ENCODE peak calls at places on chromosomes 13 and 19, in nine cellular contexts. V, T, X, A, D, E, S, W and J are unnamed samples.

GRCh38 chr19:48836089-48837017 is at the start of gene HSD17B14:
- DNase-seq in V (peak), T (peak), X (peak), A (no peak), D (no peak), E (no peak), S (no peak), W (peak), J (peak)

GRCh38 chr19:2540646-2541454 is 64.9 kb downstream of the GADD45B start:
- DNase-seq in V (peak), T (no peak), X (no peak), A (no peak), D (no peak), E (no peak), S (no peak), W (peak), J (peak)

GRCh38 chr13:29239653-29240525 is 355.6 kb downstream of the SLC7A1 start:
- DNase-seq in V (no peak), T (no peak), X (no peak), A (no peak), D (no peak), E (no peak), S (no peak), W (no peak), J (no peak)

GRCh38 chr19:45049073-45049736 is 10.4 kb downstream of the CLASRP start:
- DNase-seq in V (no peak), T (peak), X (no peak), A (no peak), D (no peak), E (no peak), S (no peak), W (no peak), J (no peak)

GRCh38 chr13:59531571-59532091 is 632.1 kb downstream of the DIAPH3 start:
- DNase-seq in V (peak), T (peak), X (peak), A (peak), D (no peak), E (peak), S (peak), W (peak), J (peak)

GRCh38 chr13:73599232-73600128 is 534.7 kb downstream of the KLF12 start:
- DNase-seq in V (no peak), T (no peak), X (peak), A (no peak), D (no peak), E (no peak), S (no peak), W (no peak), J (no peak)

GRCh38 chr13:113657851-113658741 is at the start of gene ATP4B:
- DNase-seq in V (no peak), T (no peak), X (no peak), A (no peak), D (no peak), E (no peak), S (no peak), W (no peak), J (no peak)

GRCh38 chr19:18899624-18900560 is 3.9 kb upstream of the CERS1 start:
- DNase-seq in V (no peak), T (no peak), X (no peak), A (no peak), D (no peak), E (no peak), S (no peak), W (no peak), J (no peak)

GRCh38 chr13:102729560-102730275 is 34.9 kb upstream of the METTL21C start:
- DNase-seq in V (peak), T (no peak), X (peak), A (peak), D (no peak), E (no peak), S (no peak), W (peak), J (no peak)

GRCh38 chr19:50710094-50710493 is 9.5 kb downstream of the SHANK1 start:
- DNase-seq in V (no peak), T (no peak), X (no peak), A (no peak), D (no peak), E (no peak), S (no peak), W (peak), J (no peak)

GRCh38 chr19:46411088-46412033 is 2.0 kb downstream of the CCDC8 start:
- DNase-seq in V (no peak), T (no peak), X (no peak), A (no peak), D (no peak), E (no peak), S (no peak), W (no peak), J (no peak)

GRCh38 chr13:36858285-36858684 is 39.3 kb downstream of the RFXAP start:
- DNase-seq in V (peak), T (peak), X (peak), A (peak), D (no peak), E (no peak), S (peak), W (peak), J (peak)

GRCh38 chr19:5621945-5622464 is 571 bp downstream of the SAFB2 start:
- DNase-seq in V (no peak), T (peak), X (peak), A (no peak), D (no peak), E (peak), S (no peak), W (peak), J (peak)

GRCh38 chr13:63910406-63910957 is 2494.8 kb upstream of the PCDH20 start:
- DNase-seq in V (no peak), T (peak), X (peak), A (no peak), D (no peak), E (no peak), S (no peak), W (no peak), J (peak)

GRCh38 chr19:3362217-3362907 is 4.0 kb upstream of the NFIC start:
- DNase-seq in V (no peak), T (no peak), X (no peak), A (no peak), D (no peak), E (no peak), S (no peak), W (peak), J (no peak)

GRCh38 chr13:84543976-84544375 is 661.7 kb upstream of the SLITRK1 start:
- DNase-seq in V (no peak), T (no peak), X (no peak), A (no peak), D (no peak), E (no peak), S (no peak), W (no peak), J (no peak)

GRCh38 chr13:110539894-110540293 is 21.6 kb downstream of the RAB20 start:
- DNase-seq in V (no peak), T (no peak), X (no peak), A (no peak), D (no peak), E (no peak), S (no peak), W (no peak), J (no peak)

GRCh38 chr13:31431722-31432137 is 232.0 kb downstream of the B3GLCT start:
- DNase-seq in V (peak), T (peak), X (peak), A (no peak), D (no peak), E (peak), S (peak), W (peak), J (peak)

GRCh38 chr19:49512970-49513745 is 697 bp downstream of the FCGRT start:
- DNase-seq in V (peak), T (no peak), X (no peak), A (no peak), D (no peak), E (no peak), S (no peak), W (peak), J (peak)